ENCODE peak calls at places on chromosomes 2 and 18, in ten cellular contexts. F is left ventricle myocardium inferior, G is ovary, H is HepG2, R is fibroblast of lung, C is tibial artery, K is mesendoderm, Q is OCI-LY7, O is right cardiac atrium, D is IMR-90. P is an unnamed sample.
A peak's percentile ranks its signal among the peaks of the same experiment; 100 is the strongest.

GRCh38 chr2:61537590-61538178 is 472 bp downstream of the XPO1 start:
- DNase-seq in F (no peak), G (peak; percentile 68), H (no peak), R (peak; percentile 9), C (no peak), K (no peak), Q (no peak), O (peak; percentile 61), D (no peak), P (no peak)

GRCh38 chr2:160405077-160405865 is 88.3 kb downstream of the RBMS1 start:
- DNase-seq in F (no peak), G (no peak), H (no peak), R (no peak), C (no peak), K (peak; percentile 71), Q (no peak), O (no peak), D (no peak), P (no peak)

GRCh38 chr2:176174850-176175728 is 13.4 kb upstream of the HOXD1 start:
- DNase-seq in F (no peak), G (peak; percentile 82), H (no peak), R (no peak), C (no peak), K (peak; percentile 73), Q (no peak), O (no peak), D (no peak), P (no peak)

GRCh38 chr2:162058973-162059668 is 14.9 kb downstream of the DPP4 start:
- DNase-seq in F (no peak), G (no peak), H (no peak), R (no peak), C (no peak), K (no peak), Q (no peak), O (no peak), D (peak; percentile 42), P (peak; percentile 74)

GRCh38 chr2:168851674-168852320 is 38.4 kb downstream of the SPC25 start:
- DNase-seq in F (no peak), G (peak; percentile 39), H (no peak), R (peak; percentile 66), C (no peak), K (no peak), Q (no peak), O (peak; percentile 48), D (peak; percentile 84), P (no peak)

GRCh38 chr2:69356471-69356870 is 30.6 kb downstream of the GFPT1 start:
- DNase-seq in F (no peak), G (no peak), H (peak; percentile 53), R (peak; percentile 12), C (no peak), K (no peak), Q (no peak), O (no peak), D (no peak), P (no peak)

GRCh38 chr2:232894746-232895145 is 24.7 kb downstream of the SNORC start:
- DNase-seq in F (no peak), G (no peak), H (no peak), R (no peak), C (peak; percentile 41), K (no peak), Q (no peak), O (no peak), D (no peak), P (no peak)

GRCh38 chr2:180405520-180405919 is 398.4 kb upstream of the CWC22 start:
- DNase-seq in F (no peak), G (no peak), H (no peak), R (no peak), C (no peak), K (no peak), Q (no peak), O (no peak), D (no peak), P (no peak)

GRCh38 chr2:54724560-54725342 is 1.3 kb downstream of the EML6 start:
- DNase-seq in F (peak; percentile 28), G (peak; percentile 26), H (no peak), R (no peak), C (peak; percentile 68), K (peak; percentile 32), Q (peak; percentile 75), O (peak; percentile 23), D (no peak), P (peak; percentile 38)

DNA sequence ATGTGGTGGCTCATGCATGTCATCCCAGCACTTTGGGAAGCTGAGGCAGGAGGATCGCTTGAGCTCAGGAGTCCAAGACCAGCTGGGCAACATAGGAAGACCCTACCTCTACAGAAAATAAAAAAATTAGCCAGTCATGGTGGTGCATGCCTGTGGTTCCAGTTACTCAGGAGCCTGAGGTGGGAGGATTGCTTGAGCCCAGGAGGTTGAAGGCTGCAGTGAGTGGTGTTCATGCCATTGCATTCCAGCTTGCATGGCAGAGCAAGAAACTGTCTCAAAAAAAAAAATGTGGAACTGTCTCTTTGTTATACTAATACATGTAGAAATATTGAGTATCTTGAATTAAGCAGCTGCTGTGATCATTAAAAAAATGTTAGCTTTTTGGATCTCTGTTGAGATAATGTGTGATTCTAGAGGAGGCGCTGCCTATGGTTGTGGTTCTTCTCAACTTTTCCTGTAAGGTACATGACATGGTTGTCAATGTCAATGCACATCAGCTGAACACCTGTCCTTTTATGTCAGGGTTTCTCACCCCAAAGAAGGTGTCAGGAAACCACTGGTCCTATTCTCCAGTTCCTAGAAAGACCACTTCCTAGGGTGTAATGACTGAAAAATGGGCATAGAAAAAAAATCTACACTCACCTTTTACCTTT is 34.7 kb upstream of the IL1RL1 start:
- DNase-seq in F (no peak), G (no peak), H (no peak), R (no peak), C (no peak), K (no peak), Q (no peak), O (no peak), D (no peak), P (peak; percentile 92)
- H3K4me1 ChIP-seq in F (no peaks in the 10 kb centered on the region), G (no peaks in the 10 kb centered on the region), H (no peaks in the 10 kb centered on the region), R (no peaks in the 10 kb centered on the region), C (no peaks in the 10 kb centered on the region), K (peaks cover 4% of the 10 kb centered on the region), Q (no peaks in the 10 kb centered on the region), O (no peaks in the 10 kb centered on the region), D (no peaks in the 10 kb centered on the region), P (peaks cover 20% of the 10 kb centered on the region)

GRCh38 chr2:1709970-1710560 is 34.2 kb downstream of the PXDN start:
- DNase-seq in F (no peak), G (no peak), H (no peak), R (no peak), C (no peak), K (no peak), Q (no peak), O (no peak), D (no peak), P (no peak)

GRCh38 chr2:1708476-1709334 is 35.6 kb downstream of the PXDN start:
- DNase-seq in F (no peak), G (no peak), H (no peak), R (no peak), C (no peak), K (no peak), Q (no peak), O (peak; percentile 46), D (peak; percentile 27), P (no peak)

GRCh38 chr2:1709335-1709605 is 35.0 kb downstream of the PXDN start:
- DNase-seq in F (no peak), G (no peak), H (no peak), R (no peak), C (no peak), K (no peak), Q (no peak), O (no peak), D (no peak), P (no peak)

GRCh38 chr2:1705557-1706076 is 38.7 kb downstream of the PXDN start:
- DNase-seq in F (no peak), G (no peak), H (no peak), R (no peak), C (no peak), K (no peak), Q (no peak), O (no peak), D (no peak), P (no peak)

DNA sequence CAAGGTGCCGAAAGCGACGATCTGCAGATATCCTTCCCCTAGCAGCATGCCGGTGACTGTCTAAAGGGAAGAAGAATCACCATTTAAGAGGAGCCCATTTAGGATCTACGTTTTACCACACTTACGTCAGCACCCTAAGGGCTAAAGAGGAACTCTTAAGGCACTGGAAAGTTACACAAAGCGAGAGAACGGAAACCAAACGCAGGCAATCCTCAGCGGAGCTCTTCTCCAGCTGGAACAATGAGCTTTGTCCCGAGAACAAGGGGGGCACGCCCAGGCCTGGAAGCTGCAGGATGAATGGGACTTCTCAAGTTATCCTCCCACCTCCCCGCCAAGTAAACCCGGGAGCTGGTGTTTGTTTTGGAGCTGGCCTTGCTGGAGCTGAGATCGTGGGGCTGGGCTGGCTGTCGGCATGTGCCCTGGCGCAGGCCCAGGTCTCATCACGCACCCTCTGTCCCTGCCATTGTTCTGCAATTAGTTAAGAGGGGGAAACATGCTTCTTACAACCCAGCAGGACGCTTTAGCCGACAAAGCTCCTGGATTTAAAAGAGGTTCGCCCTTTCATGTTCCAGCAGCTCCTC is 36.5 kb downstream of the PXDN start:
- DNase-seq in F (peak; percentile 85), G (no peak), H (no peak), R (peak; percentile 90), C (no peak), K (peak; percentile 98), Q (no peak), O (peak; percentile 93), D (peak; percentile 90), P (no peak)
- H3K4me1 ChIP-seq in F (peaks cover 64% of the 10 kb centered on the region), G (peaks cover 16% of the 10 kb centered on the region), H (no peaks in the 10 kb centered on the region), R (peaks cover 18% of the 10 kb centered on the region), C (peaks cover 61% of the 10 kb centered on the region), K (peaks cover 15% of the 10 kb centered on the region), Q (no peaks in the 10 kb centered on the region), O (peaks cover 16% of the 10 kb centered on the region), D (peaks cover 24% of the 10 kb centered on the region), P (no peaks in the 10 kb centered on the region)

DNA sequence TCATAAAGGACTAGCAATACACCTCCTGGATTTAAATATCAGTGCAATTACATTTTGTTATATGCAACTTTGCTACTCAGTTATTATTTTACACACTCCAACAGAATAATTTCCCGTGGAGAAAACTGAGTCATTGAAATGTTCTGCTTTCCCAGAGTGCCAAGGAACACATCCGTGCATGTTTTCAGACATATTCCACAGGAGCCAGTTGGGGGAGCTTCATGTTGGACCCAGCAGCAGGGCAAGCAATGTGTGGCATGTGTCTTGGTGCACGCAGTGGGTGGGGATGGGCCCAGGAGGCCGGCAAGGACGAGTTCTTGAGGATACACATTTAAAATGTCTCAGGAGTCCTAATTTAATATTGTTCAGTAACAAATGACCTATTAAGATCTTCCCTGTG is 14.4 kb upstream of the SMIM21 start:
- DNase-seq in F (no peak), G (no peak), H (no peak), R (no peak), C (no peak), K (no peak), Q (no peak), O (no peak), D (no peak), P (no peak)
- H3K4me1 ChIP-seq in F (no peaks in the 10 kb centered on the region), G (no peaks in the 10 kb centered on the region), H (no peaks in the 10 kb centered on the region), R (no peaks in the 10 kb centered on the region), C (peaks cover 8% of the 10 kb centered on the region), K (no peaks in the 10 kb centered on the region), Q (no peaks in the 10 kb centered on the region), O (no peaks in the 10 kb centered on the region), D (peaks cover 6% of the 10 kb centered on the region), P (no peaks in the 10 kb centered on the region)

DNA sequence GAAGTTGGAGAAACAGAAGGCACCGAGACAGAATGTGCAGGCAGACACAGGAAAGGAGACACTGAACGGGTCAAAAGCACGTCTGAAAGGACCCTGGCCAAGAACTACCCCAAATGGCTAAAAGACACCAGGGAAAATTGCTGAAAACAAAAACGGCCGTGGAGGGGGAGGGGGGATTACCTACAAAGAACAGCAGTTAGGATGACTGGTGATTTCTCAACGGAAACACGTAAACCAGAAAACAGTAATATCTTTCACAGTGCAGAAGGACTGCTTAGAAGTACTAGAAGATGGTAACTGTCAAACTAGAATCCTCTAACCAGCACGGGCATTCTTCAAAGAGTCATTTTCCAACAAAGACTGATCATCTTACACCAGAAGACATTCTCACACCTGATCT is 142.6 kb downstream of the HDAC4 start:
- DNase-seq in F (no peak), G (no peak), H (no peak), R (no peak), C (no peak), K (no peak), Q (no peak), O (no peak), D (no peak), P (peak; percentile 60)
- H3K4me1 ChIP-seq in F (peaks cover 76% of the 10 kb centered on the region), G (peaks cover 6% of the 10 kb centered on the region), H (peaks cover 32% of the 10 kb centered on the region), R (peaks cover under 1% of the 10 kb centered on the region), C (peaks cover 2% of the 10 kb centered on the region), K (no peaks in the 10 kb centered on the region), Q (peaks cover 43% of the 10 kb centered on the region), O (peaks cover 6% of the 10 kb centered on the region), D (peaks cover 13% of the 10 kb centered on the region), P (peaks cover 68% of the 10 kb centered on the region)